ENCODE peak calls at places on chromosomes 4 and X, in eight cellular contexts. R, X, A, J, V, H, O and I are unnamed samples.

GRCh38 chr4:123398151-123398802 is 1.7 kb downstream of the SPRY1 start:
- DNase-seq in H (peak), J (peak), R (peak), X (peak), O (peak), A (no peak), V (peak), I (peak)

GRCh38 chr4:144259285-144259684 is 118.8 kb upstream of the GYPA start:
- DNase-seq in H (no peak), R (no peak), J (no peak), X (no peak), A (no peak), O (no peak), V (no peak), I (no peak)

GRCh38 chr4:67725981-67726380 is 25.0 kb upstream of the UBA6 start:
- DNase-seq in A (no peak), X (no peak), O (no peak), R (no peak), J (no peak), V (no peak), H (peak), I (no peak)

GRCh38 chr4:79325864-79326328 is at the start of gene NAA11:
- DNase-seq in X (no peak), O (no peak), V (no peak), H (no peak), A (no peak), J (no peak), R (no peak), I (no peak)

GRCh38 chr4:87824352-87824751 is 8.4 kb upstream of the MEPE start:
- DNase-seq in R (no peak), O (no peak), A (no peak), X (no peak), H (no peak), V (no peak), J (no peak), I (no peak)

GRCh38 chr4:83074086-83074704 is 39.2 kb downstream of the COPS4 start:
- DNase-seq in A (peak), R (peak), O (peak), V (no peak), H (peak), X (no peak), J (no peak), I (no peak)

GRCh38 chr4:1252928-1253492 is 4.1 kb upstream of the CTBP1 start:
- DNase-seq in J (no peak), A (no peak), O (no peak), X (no peak), R (no peak), V (no peak), H (no peak), I (no peak)

GRCh38 chrX:97074400-97074799 is 190.7 kb downstream of the RPA4 start:
- DNase-seq in J (no peak), X (no peak), V (no peak), A (no peak), R (no peak), H (peak), O (no peak), I (no peak)

GRCh38 chr4:29326816-29327215 is 1393.4 kb upstream of the PCDH7 start:
- DNase-seq in J (no peak), X (no peak), A (no peak), V (no peak), R (no peak), H (peak), O (no peak), I (no peak)

GRCh38 chr4:99669084-99669483 is 11.5 kb upstream of the C4orf54 start:
- DNase-seq in X (no peak), H (no peak), J (no peak), A (no peak), R (no peak), V (no peak), O (no peak), I (no peak)

GRCh38 chr4:184846531-184846930 is 20.8 kb upstream of the ACSL1 start:
- DNase-seq in X (no peak), O (no peak), R (no peak), H (no peak), V (no peak), J (no peak), A (no peak), I (no peak)

GRCh38 chr4:159098482-159099127 is 4.3 kb upstream of the RAPGEF2 start:
- DNase-seq in J (no peak), O (no peak), X (no peak), V (no peak), A (no peak), R (no peak), H (no peak), I (no peak)

GRCh38 chr4:87038837-87039715 is 104.3 kb downstream of the AFF1 start:
- DNase-seq in X (peak), V (no peak), O (no peak), J (no peak), A (peak), H (peak), R (no peak), I (no peak)

GRCh38 chr4:88697588-88698329 is at the start of gene NAP1L5:
- DNase-seq in J (peak), X (peak), O (peak), V (peak), R (peak), A (no peak), H (peak), I (peak)

GRCh38 chr4:24583451-24584174 is 741 bp downstream of the DHX15 start:
- DNase-seq in R (peak), J (peak), A (no peak), O (peak), X (peak), V (peak), H (peak), I (peak)

GRCh38 chr4:150799207-150799606 is 215.9 kb downstream of the LRBA start:
- DNase-seq in V (no peak), O (no peak), X (no peak), J (no peak), H (no peak), A (no peak), R (no peak), I (no peak)

GRCh38 chr4:182189107-182189878 is 53.9 kb upstream of the TENM3 start:
- DNase-seq in V (no peak), A (peak), J (no peak), H (peak), R (no peak), O (no peak), X (no peak), I (no peak)

DNA sequence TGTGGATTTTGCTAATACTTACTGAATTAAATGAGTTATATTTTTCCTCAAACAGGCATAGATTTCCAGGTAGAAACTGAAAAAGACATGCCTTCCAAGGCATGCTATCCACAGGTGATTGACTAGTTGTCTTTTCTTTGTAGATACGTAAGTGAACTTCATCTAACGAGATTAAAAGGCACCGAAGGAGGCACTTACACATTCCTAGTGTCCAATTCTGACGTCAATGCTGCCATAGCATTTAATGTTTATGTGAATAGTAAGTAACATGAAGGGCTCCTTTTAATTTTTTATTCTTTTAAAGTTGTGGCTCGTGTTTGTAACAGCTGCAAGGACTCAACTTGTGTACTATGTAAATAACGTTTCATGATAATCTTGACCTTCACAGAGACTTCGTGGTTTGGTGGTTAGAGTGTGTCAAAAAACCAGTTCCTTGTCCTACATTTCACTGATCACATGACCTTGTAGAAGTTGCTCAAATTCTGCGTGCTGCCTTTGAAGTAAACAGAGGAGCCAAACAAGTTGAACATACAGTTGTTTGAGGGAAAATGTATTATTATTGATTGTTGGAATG is 51.6 kb downstream of the KIT start:
- DNase-seq in H (peak), V (no peak), R (no peak), O (no peak), J (no peak), A (no peak), X (no peak), I (no peak)
- TF ChIP-seq CTCF in H (no peak), V (no peak), R (no peak), O (no peak), J (no peak), A (no peak), X (no peak), I (no peak)

GRCh38 chrX:48736303-48736702 is 25.2 kb upstream of the GLOD5 start:
- DNase-seq in V (no peak), A (no peak), R (no peak), J (no peak), H (no peak), X (no peak), O (no peak), I (no peak)
- H3K27ac ChIP-seq in V (no peak), A (no peak), R (peak), J (no peak), H (no peak), X (no peak), O (no peak), I (no peak)

DNA sequence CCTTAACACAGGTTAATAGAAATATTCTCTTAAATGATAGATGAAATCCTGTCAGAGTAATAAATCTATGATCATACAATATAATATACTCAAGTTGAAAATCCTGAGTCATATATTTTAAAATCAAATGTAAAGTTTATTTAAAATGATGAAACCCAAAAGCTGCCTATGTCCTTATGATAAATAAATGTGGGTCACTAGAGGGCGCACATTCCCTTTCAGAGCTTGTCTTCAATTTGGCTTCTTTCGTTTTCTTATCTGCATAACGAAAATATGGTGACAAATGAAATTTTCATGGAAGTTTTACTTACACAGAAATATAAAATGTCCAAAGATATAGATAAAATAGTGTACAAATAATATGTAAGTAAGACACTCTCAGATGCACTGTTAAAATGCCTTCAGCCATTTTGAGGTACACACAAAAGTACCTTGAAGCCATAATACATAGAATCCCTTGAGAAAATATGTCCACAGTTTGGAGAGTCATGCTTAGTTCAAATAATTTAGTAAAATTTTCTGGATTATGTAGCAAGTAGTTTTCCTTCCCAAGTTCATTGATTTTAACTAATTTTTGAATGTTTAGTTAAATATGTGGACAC is 680.4 kb downstream of the DMD start:
- DNase-seq in J (no peak), A (no peak), X (peak), R (no peak), O (peak), H (peak), V (no peak), I (no peak)
- TF ChIP-seq CTCF in J (peak), A (peak), X (peak), R (peak), O (peak), H (peak), V (peak), I (peak)

DNA sequence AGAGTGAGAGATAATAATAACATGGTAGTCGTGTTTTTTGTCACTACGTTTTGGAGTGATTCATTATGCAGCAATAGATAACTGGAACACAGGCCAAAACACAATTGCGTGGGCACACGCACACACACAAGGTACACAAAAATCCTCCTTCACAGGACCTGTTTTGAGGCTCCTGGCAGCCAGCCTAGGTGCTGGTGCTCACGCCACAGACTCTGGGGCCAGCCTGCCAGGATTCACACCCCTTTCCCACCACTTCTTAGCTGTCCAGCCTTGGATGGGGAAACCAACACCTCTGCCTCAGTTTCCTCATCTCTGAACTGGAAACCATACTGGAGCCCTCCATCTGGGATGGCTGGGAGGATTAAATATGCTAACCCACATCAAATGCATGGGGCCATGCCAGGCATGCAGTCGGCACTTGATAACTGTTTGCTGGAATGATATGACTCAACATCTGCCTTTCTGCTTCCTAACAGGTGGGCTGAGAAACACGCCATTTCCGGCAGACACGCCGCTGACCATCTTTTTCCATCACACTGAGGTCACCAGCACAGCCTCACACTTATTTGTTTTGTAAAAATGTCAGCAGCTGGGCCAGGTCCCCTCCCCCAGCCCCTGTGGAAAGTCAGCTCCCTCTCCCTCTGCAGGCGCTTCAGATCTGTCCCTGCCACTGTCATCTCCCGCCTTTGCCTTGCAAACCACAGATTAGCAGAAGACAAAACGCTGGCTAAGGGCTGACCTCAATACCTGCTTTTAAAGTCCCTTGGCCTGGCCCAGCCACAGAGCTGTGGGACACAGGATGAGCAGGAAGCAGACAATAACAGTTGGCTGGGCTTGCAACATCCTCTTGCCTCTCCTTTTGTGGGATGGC is 237.5 kb downstream of the BCOR start:
- DNase-seq in R (peak), X (peak), V (no peak), J (peak), A (peak), H (peak), O (no peak), I (no peak)
- H3K27ac ChIP-seq in R (no peak), X (no peak), V (no peak), J (no peak), A (no peak), H (no peak), O (no peak), I (no peak)

GRCh38 chrX:20306668-20307067 is 40.0 kb upstream of the RPS6KA3 start:
- DNase-seq in X (no peak), J (no peak), R (no peak), A (no peak), V (no peak), O (no peak), H (no peak), I (no peak)
- TF ChIP-seq CTCF in X (no peak), J (no peak), R (no peak), A (no peak), V (no peak), O (no peak), H (no peak), I (no peak)